ENCODE peak calls at places on chromosomes 13 and 19, in six cellular contexts. A is IMR-90, L is neuronal stem cell, Y is H9, U is H1, G is mesenchymal stem cell. B is an unnamed sample.

GRCh38 chr19:46610851-46611770 is 10.0 kb downstream of the CALM3 start:
- DNase-seq in U (no peak), A (peak), G (no peak), Y (no peak), L (no peak), B (no peak)

GRCh38 chr19:19871932-19872331 is 6.2 kb downstream of the ZNF253 start:
- DNase-seq in G (no peak), L (no peak), U (no peak), A (no peak), Y (no peak), B (no peak)

GRCh38 chr19:4376991-4377781 is 23.2 kb downstream of the SH3GL1 start:
- DNase-seq in U (no peak), Y (no peak), L (no peak), G (no peak), A (peak), B (no peak)

GRCh38 chr13:36850790-36851438 is 31.9 kb downstream of the RFXAP start:
- DNase-seq in Y (peak), U (peak), A (no peak), G (no peak), L (no peak), B (peak)

GRCh38 chr13:54210397-54211050 is 1181.9 kb downstream of the OLFM4 start:
- DNase-seq in L (no peak), G (no peak), Y (no peak), U (no peak), A (no peak), B (peak)

GRCh38 chr13:25848822-25849740 is 202.7 kb downstream of the SHISA2 start:
- DNase-seq in U (no peak), A (no peak), L (no peak), Y (no peak), G (no peak), B (no peak)

GRCh38 chr19:53157601-53158000 is 1.3 kb downstream of the ZNF347 start:
- DNase-seq in Y (peak), G (peak), L (peak), U (peak), A (peak), B (no peak)

GRCh38 chr13:54029720-54030119 is 1001.1 kb downstream of the OLFM4 start:
- DNase-seq in Y (no peak), L (no peak), G (no peak), U (no peak), A (no peak), B (no peak)

GRCh38 chr19:39246951-39247669 is 1.5 kb downstream of the IFNL4 start:
- DNase-seq in U (peak), Y (peak), G (no peak), A (no peak), L (no peak), B (no peak)

GRCh38 chr13:86946734-86947133 is 724.4 kb upstream of the SLITRK5 start:
- DNase-seq in U (no peak), L (no peak), A (no peak), Y (no peak), G (no peak), B (no peak)

GRCh38 chr13:20431080-20431479 is 94.6 kb downstream of the CRYL1 start:
- DNase-seq in G (no peak), Y (no peak), L (no peak), A (no peak), U (no peak), B (no peak)

GRCh38 chr13:107376393-107377085 is 808.6 kb upstream of the ARGLU1 start:
- DNase-seq in G (no peak), A (peak), U (no peak), Y (no peak), L (no peak), B (no peak)

GRCh38 chr13:34533941-34534340 is 408.1 kb upstream of the NBEA start:
- DNase-seq in U (no peak), A (no peak), L (no peak), Y (no peak), G (no peak), B (no peak)

GRCh38 chr13:112637017-112637801 is 49.3 kb upstream of the TUBGCP3 start:
- DNase-seq in Y (peak), G (peak), A (no peak), L (no peak), U (peak), B (peak)

GRCh38 chr19:5273782-5274181 is 66.8 kb downstream of the PTPRS start:
- DNase-seq in U (no peak), L (no peak), A (no peak), G (no peak), Y (no peak), B (no peak)

GRCh38 chr19:56718231-56718630 is 46.7 kb upstream of the ZNF835 start:
- DNase-seq in G (no peak), L (peak), Y (no peak), A (no peak), U (no peak), B (no peak)

GRCh38 chr13:113837554-113838355 is 26.1 kb downstream of the GAS6 start:
- DNase-seq in L (no peak), G (peak), U (no peak), A (peak), Y (peak), B (peak)

GRCh38 chr13:27300941-27301586 is 30.4 kb downstream of the RASL11A start:
- DNase-seq in U (no peak), Y (no peak), L (no peak), A (no peak), G (no peak), B (no peak)

GRCh38 chr13:43377149-43377548 is 353.8 kb downstream of the DNAJC15 start:
- DNase-seq in L (no peak), U (no peak), G (no peak), Y (no peak), A (peak), B (no peak)

GRCh38 chr13:106561551-106562170 is 6.3 kb downstream of the ARGLU1 start:
- DNase-seq in U (no peak), L (no peak), Y (no peak), G (peak), A (peak), B (no peak)

GRCh38 chr13:29791997-29792775 is 58.2 kb downstream of the UBL3 start:
- DNase-seq in A (peak), G (no peak), Y (no peak), U (no peak), L (no peak), B (no peak)

GRCh38 chr13:60869941-60870613 is 473.1 kb downstream of the TDRD3 start:
- DNase-seq in A (no peak), L (no peak), U (no peak), Y (no peak), G (no peak), B (no peak)

GRCh38 chr19:19115954-19116353 is 22.3 kb downstream of the TMEM161A start:
- DNase-seq in L (no peak), Y (peak), G (no peak), A (no peak), U (peak), B (peak)

GRCh38 chr13:21348771-21349170 is 110.3 kb downstream of the ZDHHC20 start:
- DNase-seq in A (no peak), G (no peak), U (no peak), L (no peak), Y (no peak), B (peak)

GRCh38 chr19:33493401-33494275 is 28.0 kb downstream of the PEPD start:
- DNase-seq in G (no peak), Y (no peak), U (no peak), L (no peak), A (no peak), B (no peak)

GRCh38 chr13:46062190-46062589 is 9.6 kb upstream of the ZC3H13 start:
- DNase-seq in G (peak), Y (no peak), A (peak), U (no peak), L (no peak), B (no peak)

GRCh38 chr19:53136432-53136831 is 3.7 kb upstream of the ZNF415 start:
- DNase-seq in A (no peak), G (no peak), L (no peak), U (no peak), Y (no peak), B (peak)

GRCh38 chr13:24203726-24204295 is 43.3 kb downstream of the SPATA13 start:
- DNase-seq in Y (no peak), A (peak), U (no peak), L (no peak), G (peak), B (no peak)

GRCh38 chr13:114119196-114119595 is 13.2 kb downstream of the RASA3 start:
- DNase-seq in A (peak), L (no peak), U (no peak), Y (peak), G (peak), B (no peak)

GRCh38 chr19:32168606-32169005 is 176.8 kb upstream of the ZNF507 start:
- DNase-seq in G (no peak), L (no peak), A (no peak), Y (no peak), U (no peak), B (no peak)

GRCh38 chr13:50202485-50202884 is 187.2 kb downstream of the KCNRG start:
- DNase-seq in G (no peak), A (no peak), Y (no peak), U (no peak), L (no peak), B (no peak)

GRCh38 chr13:108947551-108948030 is 318.2 kb downstream of the MYO16 start:
- DNase-seq in U (no peak), G (no peak), L (no peak), Y (no peak), A (peak), B (peak)

GRCh38 chr13:42707596-42707995 is 73.8 kb upstream of the FAM216B start:
- DNase-seq in A (peak), Y (no peak), G (peak), U (no peak), L (no peak), B (no peak)

GRCh38 chr19:33698576-33699435 is 77.1 kb downstream of the CHST8 start:
- DNase-seq in L (no peak), A (no peak), G (no peak), U (no peak), Y (no peak), B (no peak)

GRCh38 chr13:99273128-99273527 is 14.9 kb upstream of the GPR18 start:
- DNase-seq in G (no peak), Y (no peak), A (no peak), L (no peak), U (no peak), B (no peak)
- H4K91ac ChIP-seq in G (no peak), Y (no peak), A (no peak), L (no peak), U (no peak), B (no peak)

GRCh38 chr19:1206733-1207301 is 1.2 kb downstream of the STK11 start:
- DNase-seq in A (no peak), U (no peak), Y (peak), L (no peak), G (no peak), B (no peak)
- H3K23ac ChIP-seq in A (peak), U (no peak), Y (no peak), L (peak), G (no peak), B (no peak)

DNA sequence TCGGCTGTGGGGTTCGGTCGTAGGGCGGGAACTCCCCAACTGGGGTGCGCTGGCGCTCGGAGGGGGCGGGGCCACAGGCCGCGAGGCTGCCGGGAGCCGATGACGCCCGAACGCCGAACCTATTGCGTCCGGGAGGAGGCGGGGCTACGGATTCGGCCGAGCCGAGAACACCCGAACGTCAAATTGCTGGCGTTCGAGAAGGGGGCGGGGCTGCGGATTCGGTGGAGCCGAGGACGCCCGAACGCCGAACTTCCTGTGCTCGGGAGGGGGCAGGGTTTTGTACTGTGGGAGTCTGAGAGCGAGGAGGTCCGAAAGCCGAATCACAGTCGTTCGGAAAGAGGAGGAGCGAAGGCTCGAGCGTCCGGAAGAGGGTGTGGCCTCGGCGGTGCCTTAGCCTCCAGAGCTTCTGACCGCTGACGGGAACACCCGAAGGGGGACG is 586 bp upstream of the TSEN34 start:
- DNase-seq in G (peak), A (peak), Y (peak), U (peak), L (peak), B (peak)
- H4K91ac ChIP-seq in G (peak), A (peak), Y (no peak), U (no peak), L (no peak), B (peak)

DNA sequence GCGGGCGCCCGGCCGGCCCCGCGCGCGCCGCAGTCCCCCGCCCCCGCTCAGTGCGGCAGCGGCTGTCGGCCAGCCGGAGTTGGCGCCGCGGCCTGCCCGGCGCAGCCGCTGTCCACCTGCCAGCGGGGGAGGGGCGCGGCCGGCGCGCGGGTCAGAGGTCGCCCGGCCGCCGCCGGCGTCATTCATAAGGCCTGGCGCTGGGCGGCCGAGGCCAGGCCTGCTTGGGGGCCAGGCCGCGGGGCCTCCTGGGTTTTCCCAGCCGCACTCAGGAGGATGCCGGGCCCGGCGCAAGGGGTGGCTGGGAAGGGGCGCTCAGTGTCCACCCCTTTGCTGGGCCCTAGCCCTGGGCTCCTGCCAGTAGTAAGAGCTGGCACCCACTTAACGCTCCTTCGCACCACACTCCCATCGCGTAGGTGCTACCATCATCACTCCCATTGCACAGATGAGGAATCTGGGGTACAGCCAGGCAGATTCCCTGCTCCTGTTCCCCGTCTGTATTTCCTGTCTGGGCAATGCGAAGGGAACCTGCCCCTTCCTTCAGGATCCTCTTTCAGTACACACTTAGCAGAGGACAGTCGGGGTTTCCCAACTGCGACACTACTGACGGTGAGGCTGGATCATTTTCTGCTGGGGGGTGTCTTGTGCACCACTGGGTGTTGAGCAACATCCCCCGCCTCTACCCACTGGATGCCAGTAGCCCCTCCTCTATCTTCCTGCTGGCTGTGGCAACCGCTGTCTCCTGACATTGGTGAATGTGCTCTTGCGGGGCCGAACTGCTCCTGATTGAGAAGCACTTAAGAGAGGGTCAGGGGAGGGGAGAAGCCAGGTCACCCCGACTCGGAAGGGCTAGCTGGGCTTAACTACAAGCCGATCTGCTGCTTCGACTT is 846 bp upstream of the PRKACA start:
- DNase-seq in U (peak), A (peak), G (peak), Y (no peak), L (peak), B (peak)
- H3K23ac ChIP-seq in U (no peak), A (peak), G (no peak), Y (no peak), L (peak), B (no peak)

DNA sequence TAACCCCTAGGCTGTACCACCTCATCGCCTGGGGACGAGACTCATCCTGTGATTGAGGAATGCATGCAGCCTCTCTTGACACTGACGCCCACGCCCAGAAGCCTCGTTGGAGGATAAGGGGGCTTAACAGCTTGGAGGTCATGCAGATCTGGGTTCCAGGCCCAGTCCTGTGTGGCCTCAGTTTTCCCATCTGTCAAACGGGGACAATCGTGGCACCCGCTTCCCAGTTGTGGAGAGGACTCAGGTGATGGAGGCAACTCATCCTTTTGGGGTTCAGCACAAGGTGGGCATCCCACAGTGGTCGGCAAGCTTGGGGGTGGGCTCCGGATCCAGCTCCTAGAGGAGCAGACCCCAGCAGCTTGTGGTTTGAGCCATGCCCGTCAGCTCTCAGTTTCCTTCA is 1.4 kb upstream of the LGI4 start:
- DNase-seq in U (no peak), A (no peak), L (no peak), Y (no peak), G (no peak), B (no peak)
- H4K91ac ChIP-seq in U (no peak), A (no peak), L (no peak), Y (no peak), G (no peak), B (no peak)

GRCh38 chr13:110486061-110486780 is 75.3 kb downstream of the RAB20 start:
- DNase-seq in A (no peak), G (peak), L (peak), Y (peak), U (peak), B (no peak)
- H3K23ac ChIP-seq in A (no peak), G (no peak), L (no peak), Y (no peak), U (no peak), B (no peak)

DNA sequence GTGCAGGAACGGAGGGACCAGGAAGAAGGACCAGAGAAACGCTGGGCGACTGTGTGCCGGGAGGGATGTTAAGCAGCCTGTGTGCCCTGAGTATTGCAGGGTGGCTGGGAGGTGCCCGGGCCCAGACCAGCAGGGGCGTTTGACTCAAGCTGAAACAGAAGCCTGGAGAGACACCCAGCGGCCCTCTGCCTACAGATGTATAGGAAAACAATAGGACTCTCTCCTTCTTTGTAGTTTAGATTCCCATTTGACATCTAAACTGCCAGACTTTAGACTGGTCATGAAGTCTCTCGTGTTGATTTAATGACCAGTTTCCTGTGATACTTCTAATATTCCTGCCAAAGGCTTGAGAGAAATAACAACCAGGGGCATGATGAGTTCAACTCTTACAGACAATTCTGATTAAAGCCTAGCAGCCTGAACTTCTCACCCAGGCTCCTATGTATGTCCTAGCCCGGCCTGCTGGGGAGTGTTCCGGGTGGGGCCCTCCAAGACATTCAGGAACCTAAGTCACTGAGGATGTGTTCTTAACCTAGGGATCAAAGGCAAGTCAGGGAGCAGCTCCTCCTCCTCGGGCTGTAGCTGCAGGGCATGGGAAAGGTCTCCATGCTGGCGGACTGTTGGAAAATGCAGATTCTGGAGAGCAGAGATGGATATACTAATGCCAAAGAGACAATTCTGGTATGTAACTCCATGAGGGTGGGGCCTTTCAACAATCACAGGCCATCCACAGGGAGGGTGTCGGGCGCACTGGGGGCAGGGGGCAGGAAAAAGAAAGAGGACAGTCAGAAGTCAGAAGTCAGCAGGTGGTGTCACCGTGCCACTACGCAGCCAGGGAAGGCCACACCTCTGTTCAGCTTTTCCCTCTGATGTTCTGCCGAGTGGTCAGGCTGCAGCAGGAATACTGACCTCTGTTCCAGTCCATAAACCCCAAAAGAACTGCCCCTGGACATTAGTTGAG is 131.9 kb downstream of the STARD13 start:
- DNase-seq in L (no peak), U (no peak), Y (no peak), G (no peak), A (peak), B (no peak)
- H4K91ac ChIP-seq in L (peak), U (no peak), Y (no peak), G (no peak), A (peak), B (no peak)

B was measured in trophoblast cell.